ENCODE peak calls at places on chromosomes 16 and 17, in four cellular contexts. P is stimulated activated CD8-positive, alpha-beta memory T cell treated with anti-CD3 and anti-CD28 coated beads, Interleukin-2, amount 100 ng/mL, for 1 hour; B is CD4-positive, alpha-beta T cell; C is T-helper 2 cell. L is an unnamed sample.

GRCh38 chr16:73082608-73083007 is 34.7 kb upstream of the ZFHX3 start:
- DNase-seq in P (no peak), C (no peak), B (no peak), L (no peak)

GRCh38 chr17:19372439-19372838 is 5.9 kb upstream of the MAPK7 start:
- DNase-seq in B (no peak), C (no peak), P (no peak), L (no peak)

GRCh38 chr17:17564896-17565295 is 26.6 kb downstream of the PEMT start:
- DNase-seq in C (no peak), P (no peak), B (no peak), L (no peak)

GRCh38 chr17:12622726-12623125 is 43.0 kb upstream of the MYOCD start:
- DNase-seq in B (no peak), P (no peak), C (no peak), L (no peak)

GRCh38 chr17:57517216-57517518 is 227.9 kb downstream of the CCDC182 start:
- DNase-seq in P (no peak), C (no peak), B (no peak), L (no peak)

GRCh38 chr17:33469911-33470310 is 176.8 kb upstream of the ASIC2 start:
- DNase-seq in C (no peak), P (no peak), B (no peak), L (no peak)

GRCh38 chr16:7313170-7313569 is 19.5 kb upstream of the RBFOX1 start:
- DNase-seq in C (no peak), P (no peak), B (no peak), L (no peak)

GRCh38 chr16:74497761-74498160 is 76.5 kb upstream of the CLEC18B start:
- DNase-seq in C (no peak), P (no peak), B (no peak), L (no peak)

GRCh38 chr16:70778901-70779309 is 22.1 kb downstream of the VAC14 start:
- DNase-seq in P (no peak), C (no peak), B (no peak), L (no peak)

GRCh38 chr16:81754810-81755209 is 24.3 kb upstream of the PLCG2 start:
- DNase-seq in P (no peak), C (no peak), B (no peak), L (no peak)

GRCh38 chr16:70577256-70577698 is 53.7 kb downstream of the SF3B3 start:
- DNase-seq in P (no peak), C (no peak), B (no peak), L (no peak)

GRCh38 chr17:47864791-47865216 is 13.8 kb upstream of the SP6 start:
- DNase-seq in P (no peak), B (no peak), C (no peak), L (no peak)

GRCh38 chr16:81752225-81752875 is 26.7 kb upstream of the PLCG2 start:
- DNase-seq in B (no peak), C (no peak), P (no peak), L (no peak)

GRCh38 chr17:50198026-50198669 is 3.3 kb downstream of the COL1A1 start:
- DNase-seq in C (no peak), B (peak), P (peak), L (peak)

GRCh38 chr17:37824534-37825485 is 80.0 kb upstream of the HNF1B start:
- DNase-seq in C (no peak), B (no peak), P (no peak), L (no peak)

GRCh38 chr17:231966-232807 is 50.7 kb upstream of the DOC2B start:
- DNase-seq in C (no peak), P (no peak), B (no peak), L (no peak)

GRCh38 chr17:63665527-63666214 is 34.3 kb downstream of the LIMD2 start:
- DNase-seq in C (no peak), P (no peak), B (no peak), L (no peak)

GRCh38 chr16:79721186-79721745 is 120.7 kb upstream of the MAF start:
- DNase-seq in P (no peak), B (no peak), C (no peak), L (no peak)

GRCh38 chr17:45970659-45971058 is 28.4 kb upstream of the STH start:
- DNase-seq in C (no peak), P (no peak), B (no peak), L (no peak)

GRCh38 chr17:31535581-31535981 is 144.1 kb downstream of the RAB11FIP4 start:
- DNase-seq in B (no peak), C (no peak), P (no peak), L (no peak)

GRCh38 chr16:23082161-23082788 is 67.0 kb downstream of the USP31 start:
- DNase-seq in C (no peak), B (no peak), P (no peak), L (no peak)

GRCh38 chr16:28202147-28202746 is 9.5 kb downstream of the XPO6 start:
- DNase-seq in C (no peak), P (no peak), B (no peak), L (no peak)

L was measured in frontal cortex.